ENCODE peak calls at places on chromosomes 6 and 20, in ten cellular contexts. G is M059J; T is NCI-H524; F is activated T-cell treated with anti-CD3 and anti-CD28 coated beads, Interleukin-2, amount 50 U/mL, for 72 hours; P is KG1; L is bronchial epithelial cell; E is dorsolateral prefrontal cortex; J is GM12892; A is mesenchymal stem cell; D is neuronal stem cell. K is an unnamed sample.

GRCh38 chr6:132253211-132253610 is 148.1 kb downstream of the MOXD1 start:
- DNase-seq in A (no peak), P (no peak), F (no peak), G (no peak), J (no peak), E (no peak), T (peak), D (no peak), L (no peak), K (peak)

GRCh38 chr6:157683707-157684106 is 139.3 kb upstream of the SNX9 start:
- DNase-seq in A (no peak), L (no peak), J (no peak), P (no peak), G (no peak), T (peak), E (no peak), F (no peak), D (no peak), K (no peak)

GRCh38 chr20:10667077-10667401 is 6.8 kb downstream of the JAG1 start:
- DNase-seq in P (no peak), J (no peak), F (no peak), A (no peak), L (peak), D (no peak), G (peak), E (no peak), T (no peak), K (no peak)

GRCh38 chr6:43891072-43891870 is 121.3 kb downstream of the VEGFA start:
- DNase-seq in P (no peak), A (no peak), F (no peak), J (no peak), D (no peak), E (no peak), G (no peak), L (no peak), T (peak), K (no peak)

GRCh38 chr6:144778773-144779531 is 493.8 kb downstream of the UTRN start:
- DNase-seq in F (no peak), E (no peak), T (peak), D (no peak), A (no peak), G (peak), J (no peak), P (no peak), L (peak), K (no peak)

GRCh38 chr6:121055572-121056163 is 278.6 kb downstream of the TBC1D32 start:
- DNase-seq in J (no peak), D (peak), L (peak), T (peak), G (peak), P (peak), F (no peak), E (no peak), A (peak), K (peak)

GRCh38 chr6:84791927-84792326 is 27.5 kb upstream of the TBX18 start:
- DNase-seq in L (no peak), A (no peak), F (no peak), G (no peak), J (no peak), D (no peak), E (no peak), T (no peak), P (no peak), K (no peak)

GRCh38 chr6:129429953-129430352 is 280.0 kb downstream of the ARHGAP18 start:
- DNase-seq in E (no peak), L (no peak), F (no peak), P (no peak), T (no peak), D (no peak), J (no peak), A (no peak), G (no peak), K (no peak)

GRCh38 chr6:169953686-169954085 is 202.3 kb downstream of the ERMARD start:
- DNase-seq in G (no peak), D (no peak), J (no peak), P (no peak), E (no peak), A (no peak), L (no peak), F (no peak), T (no peak), K (no peak)

GRCh38 chr6:7424967-7425807 is 35.6 kb downstream of the RIOK1 start:
- DNase-seq in F (no peak), D (no peak), P (no peak), T (peak), L (peak), J (no peak), E (no peak), A (peak), G (peak), K (peak)

GRCh38 chr6:30162265-30163089 is 869 bp upstream of the TRIM15 start:
- DNase-seq in T (no peak), A (no peak), E (no peak), G (no peak), J (no peak), P (no peak), D (no peak), F (no peak), L (no peak), K (no peak)

GRCh38 chr6:39189915-39190544 is 39.2 kb downstream of the KCNK5 start:
- DNase-seq in E (no peak), F (peak), J (peak), L (peak), G (peak), T (peak), A (no peak), P (no peak), D (peak), K (no peak)

GRCh38 chr6:28977351-28978136 is 27.6 kb downstream of the ZNF311 start:
- DNase-seq in F (peak), E (no peak), T (no peak), J (no peak), P (no peak), D (no peak), A (peak), L (peak), G (peak), K (peak)

GRCh38 chr6:35008858-35009257 is 119.8 kb downstream of the ANKS1A start:
- DNase-seq in G (no peak), P (no peak), L (no peak), J (no peak), D (no peak), T (no peak), F (no peak), A (no peak), E (no peak), K (no peak)

GRCh38 chr6:39302669-39303424 is 11.4 kb downstream of the KCNK17 start:
- DNase-seq in F (peak), J (peak), G (peak), D (peak), A (peak), E (peak), P (peak), T (peak), L (peak), K (peak)

K was measured in foreskin fibroblast.